ENCODE peak calls at places on chromosomes 2 and 18, in eight cellular contexts. K, U, H, Y, Q, F, S and W are unnamed samples.

GRCh38 chr2:219435701-219436100 is 1.1 kb downstream of the SPEG start:
- DNase-seq in K (no peak), U (no peak), H (no peak), Y (no peak), Q (no peak), F (peak; percentile 21), S (no peak), W (no peak)

GRCh38 chr2:218959761-218960195 is 312 bp downstream of the CDK5R2 start:
- DNase-seq in K (no peak), U (no peak), H (no peak), Y (no peak), Q (no peak), F (no peak), S (no peak), W (no peak)

GRCh38 chr18:54611819-54612218 is 20.8 kb downstream of the DYNAP start:
- DNase-seq in K (no peak), U (no peak), H (no peak), Y (no peak), Q (no peak), F (no peak), S (no peak), W (no peak)

GRCh38 chr2:142675398-142675797 is 202.1 kb upstream of the KYNU start:
- DNase-seq in K (no peak), U (peak; percentile 25), H (no peak), Y (no peak), Q (no peak), F (no peak), S (no peak), W (no peak)

GRCh38 chr2:222731183-222731582 is 59.7 kb downstream of the MOGAT1 start:
- DNase-seq in K (no peak), U (peak; percentile 56), H (no peak), Y (no peak), Q (no peak), F (no peak), S (no peak), W (no peak)

GRCh38 chr2:8633735-8634313 is 48.0 kb upstream of the ID2 start:
- DNase-seq in K (no peak), U (peak; percentile 96), H (no peak), Y (no peak), Q (no peak), F (no peak), S (peak; percentile 72), W (no peak)

GRCh38 chr18:6835345-6835744 is 105.8 kb downstream of the ARHGAP28 start:
- DNase-seq in K (no peak), U (peak; percentile 76), H (no peak), Y (no peak), Q (no peak), F (no peak), S (no peak), W (no peak)

GRCh38 chr2:224434618-224435017 is 32.7 kb upstream of the FAM124B start:
- DNase-seq in K (no peak), U (no peak), H (no peak), Y (no peak), Q (no peak), F (no peak), S (no peak), W (no peak)

GRCh38 chr2:129912066-129912820 is 67.2 kb upstream of the RAB6C start:
- DNase-seq in K (no peak), U (no peak), H (no peak), Y (no peak), Q (no peak), F (no peak), S (no peak), W (no peak)

GRCh38 chr18:67104700-67105284 is 411.7 kb downstream of the DSEL start:
- DNase-seq in K (peak; percentile 66), U (peak; percentile 66), H (peak; percentile 74), Y (peak; percentile 9), Q (peak; percentile 60), F (no peak), S (peak; percentile 16), W (no peak)

GRCh38 chr2:86703704-86704370 is 16.3 kb upstream of the RMND5A start:
- DNase-seq in K (no peak), U (no peak), H (no peak), Y (no peak), Q (no peak), F (no peak), S (peak; percentile 14), W (no peak)
- TF ChIP-seq CTCF in K (no peak), U (no peak), H (no peak), Y (no peak), Q (no peak), F (no peak), S (no peak), W (no peak)

GRCh38 chr2:159168707-159169106 is 117.8 kb downstream of the WDSUB1 start:
- DNase-seq in K (peak; percentile 65), U (peak; percentile 29), H (no peak), Y (no peak), Q (no peak), F (no peak), S (no peak), W (no peak)
- TF ChIP-seq CTCF in K (peak; percentile 56), U (peak; percentile 31), H (no peak), Y (no peak), Q (peak; percentile 44), F (no peak), S (peak; percentile 21), W (no peak)

DNA sequence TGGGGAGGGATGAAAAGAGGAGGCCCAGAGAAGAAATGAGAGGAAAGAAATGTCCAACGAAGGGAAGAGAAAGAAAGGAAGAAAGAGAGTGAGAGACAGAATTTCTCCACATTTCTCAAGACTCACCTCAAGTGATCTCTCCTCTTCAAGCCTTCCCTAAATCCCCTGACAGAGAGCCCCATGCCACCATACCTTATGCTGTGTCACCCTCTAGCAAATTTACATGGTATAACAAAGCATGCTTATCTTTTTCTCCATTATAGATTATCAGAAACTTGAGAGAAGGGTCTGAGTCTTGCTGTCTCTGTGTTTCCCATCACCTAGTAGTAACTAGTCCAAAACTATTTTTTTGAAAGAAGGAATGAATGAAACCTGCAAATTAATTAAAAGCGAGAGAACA is 1208.4 kb downstream of the DPP10 start:
- DNase-seq in K (no peak), U (no peak), H (no peak), Y (no peak), Q (no peak), F (no peak), S (no peak), W (no peak)
- TF ChIP-seq CTCF in K (no peak), U (no peak), H (no peak), Y (no peak), Q (no peak), F (no peak), S (no peak), W (no peak)

DNA sequence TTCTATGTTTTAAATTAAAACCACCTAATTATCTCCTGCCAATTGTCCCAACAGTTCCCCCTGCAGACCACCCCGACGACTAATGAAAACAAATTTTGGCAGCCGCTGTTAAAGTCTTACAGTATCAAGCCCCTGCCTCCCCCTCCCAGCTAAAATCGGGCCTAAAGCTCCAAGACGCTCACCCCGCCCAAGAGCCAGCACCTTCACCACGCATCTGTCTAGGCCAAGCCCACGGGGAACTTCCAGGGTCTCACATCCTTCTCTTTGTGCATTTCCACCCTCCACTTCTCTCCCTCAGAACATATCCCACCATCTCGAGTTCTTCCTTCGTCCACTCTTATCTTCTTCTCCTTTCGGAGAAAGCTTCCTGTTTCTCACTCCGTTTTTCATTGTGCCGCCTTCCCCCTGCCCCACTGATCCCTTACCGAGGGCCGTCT is 438 bp downstream of the PRPF40A start:
- DNase-seq in K (no peak), U (no peak), H (peak; percentile 51), Y (no peak), Q (peak; percentile 33), F (peak; percentile 44), S (no peak), W (no peak)
- TF ChIP-seq CTCF in K (no peak), U (no peak), H (no peak), Y (no peak), Q (no peak), F (no peak), S (no peak), W (no peak)

GRCh38 chr2:215484570-215484969 is 48.7 kb upstream of the FN1 start:
- DNase-seq in K (no peak), U (no peak), H (no peak), Y (no peak), Q (no peak), F (no peak), S (no peak), W (no peak)

GRCh38 chr2:215493370-215493769 is 57.5 kb upstream of the FN1 start:
- DNase-seq in K (no peak), U (no peak), H (no peak), Y (no peak), Q (no peak), F (no peak), S (no peak), W (no peak)

GRCh38 chr2:215485032-215485431 is 49.2 kb upstream of the FN1 start:
- DNase-seq in K (no peak), U (no peak), H (no peak), Y (no peak), Q (no peak), F (no peak), S (no peak), W (no peak)

GRCh38 chr2:215486973-215487372 is 51.1 kb upstream of the FN1 start:
- DNase-seq in K (no peak), U (no peak), H (no peak), Y (no peak), Q (no peak), F (no peak), S (no peak), W (no peak)

GRCh38 chr2:215489288-215489848 is 53.5 kb upstream of the FN1 start:
- DNase-seq in K (no peak), U (no peak), H (no peak), Y (no peak), Q (no peak), F (no peak), S (no peak), W (no peak)
- TF ChIP-seq CTCF in K (no peak), U (no peak), H (no peak), Y (no peak), Q (no peak), F (no peak), S (no peak), W (no peak)

GRCh38 chr2:149572102-149572953 is 15.2 kb downstream of the MMADHC start:
- DNase-seq in K (no peak), U (no peak), H (no peak), Y (no peak), Q (no peak), F (no peak), S (no peak), W (no peak)

GRCh38 chr2:149573760-149574159 is 13.8 kb downstream of the MMADHC start:
- DNase-seq in K (peak; percentile 13), U (peak; percentile 48), H (no peak), Y (no peak), Q (no peak), F (no peak), S (no peak), W (no peak)

GRCh38 chr2:149575277-149575676 is 12.3 kb downstream of the MMADHC start:
- DNase-seq in K (no peak), U (no peak), H (no peak), Y (no peak), Q (no peak), F (no peak), S (no peak), W (no peak)

GRCh38 chr2:149577269-149577668 is 10.3 kb downstream of the MMADHC start:
- DNase-seq in K (no peak), U (no peak), H (no peak), Y (no peak), Q (no peak), F (no peak), S (no peak), W (no peak)

DNA sequence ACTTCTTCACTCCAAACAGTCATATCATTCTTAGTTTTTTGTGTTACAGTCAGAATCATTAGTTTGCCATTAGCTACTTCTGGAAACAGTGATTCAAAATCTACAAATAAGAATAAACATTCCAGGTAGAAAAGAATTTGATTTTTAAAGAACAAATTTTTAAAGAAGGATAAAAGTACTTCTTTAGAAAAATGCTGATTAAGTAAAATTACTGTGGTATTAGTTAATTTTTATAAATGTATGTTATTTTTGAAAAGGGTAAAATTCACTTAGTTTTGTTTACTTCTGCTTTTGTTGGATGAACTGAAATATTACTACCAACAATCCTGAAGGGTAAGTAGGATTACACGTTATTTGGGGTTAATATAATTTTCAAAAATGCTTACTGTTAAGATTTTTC is 11.8 kb downstream of the MMADHC start:
- DNase-seq in K (no peak), U (no peak), H (no peak), Y (no peak), Q (no peak), F (no peak), S (no peak), W (no peak)
- TF ChIP-seq CTCF in K (no peak), U (no peak), H (no peak), Y (no peak), Q (no peak), F (no peak), S (no peak), W (no peak)